ENCODE peak calls at places on chromosomes 13 and 19, in four cellular contexts. G is left ventricle myocardium inferior, F is cardiac muscle cell, E is fibroblast of the conjunctiva. R is an unnamed sample.

GRCh38 chr19:41401483-41401882 is 3.9 kb downstream of the BCKDHA start:
- DNase-seq in F (no peak), E (no peak), G (no peak), R (no peak)

GRCh38 chr19:51096473-51097165 is 11.6 kb downstream of the CTU1 start:
- DNase-seq in G (no peak), F (no peak), E (no peak), R (no peak)

GRCh38 chr19:3284759-3285646 is 60.5 kb downstream of the CELF5 start:
- DNase-seq in G (peak; percentile 21), E (no peak), F (peak; percentile 100), R (peak; percentile 62)

GRCh38 chr13:33735276-33735675 is 82.7 kb upstream of the RFC3 start:
- DNase-seq in G (no peak), E (no peak), F (no peak), R (no peak)

GRCh38 chr13:34179481-34179880 is 361.5 kb downstream of the RFC3 start:
- DNase-seq in F (peak; percentile 9), G (no peak), E (no peak), R (no peak)

GRCh38 chr19:34274827-34275625 is 20.7 kb downstream of the GARRE1 start:
- DNase-seq in E (peak; percentile 32), G (no peak), F (no peak), R (no peak)

GRCh38 chr19:42140125-42140754 is 8.0 kb upstream of the POU2F2 start:
- DNase-seq in G (peak; percentile 61), E (no peak), F (peak; percentile 91), R (peak; percentile 41)

GRCh38 chr19:45526143-45526542 is 18.9 kb downstream of the VASP start:
- DNase-seq in E (no peak), F (peak; percentile 86), G (peak; percentile 61), R (peak; percentile 71)

GRCh38 chr19:14322889-14323463 is 58.3 kb upstream of the ADGRE5 start:
- DNase-seq in G (no peak), F (no peak), E (no peak), R (no peak)

GRCh38 chr13:40377783-40378182 is 288.7 kb downstream of the FOXO1 start:
- DNase-seq in F (no peak), G (no peak), E (no peak), R (no peak)

GRCh38 chr19:58346961-58347929 is 6.0 kb downstream of the A1BG start:
- DNase-seq in F (peak; percentile 91), G (peak; percentile 60), E (peak; percentile 49), R (peak; percentile 73)

GRCh38 chr13:101941095-101941777 is 460.6 kb downstream of the FGF14 start:
- DNase-seq in F (peak; percentile 2), G (no peak), E (no peak), R (no peak)

GRCh38 chr19:16233836-16234551 is 36.3 kb downstream of the AP1M1 start:
- DNase-seq in G (no peak), F (no peak), E (no peak), R (no peak)

GRCh38 chr19:27966390-27966816 is 1246.5 kb downstream of the UQCRFS1 start:
- DNase-seq in F (no peak), G (no peak), E (no peak), R (no peak)

GRCh38 chr13:35785563-35786327 is 309.3 kb upstream of the MAB21L1 start:
- DNase-seq in F (no peak), E (no peak), G (no peak), R (no peak)

GRCh38 chr13:48333976-48334375 is 30.4 kb downstream of the RB1 start:
- DNase-seq in F (no peak), G (no peak), E (no peak), R (no peak)

GRCh38 chr19:10583021-10583776 is 3.9 kb downstream of the AP1M2 start:
- DNase-seq in G (no peak), F (no peak), E (no peak), R (no peak)

GRCh38 chr13:96662036-96662435 is 332.2 kb downstream of the OXGR1 start:
- DNase-seq in G (no peak), E (no peak), F (no peak), R (no peak)

GRCh38 chr13:45280751-45281634 is 60.0 kb downstream of the TPT1 start:
- DNase-seq in G (peak; percentile 59), E (peak; percentile 51), F (peak; percentile 65), R (peak; percentile 45)

GRCh38 chr19:46856062-46857022 is 4.5 kb upstream of the ARHGAP35 start:
- DNase-seq in E (peak; percentile 96), G (peak; percentile 97), F (peak; percentile 96), R (peak; percentile 99)

GRCh38 chr19:51713319-51714285 is 10.2 kb downstream of the HAS1 start:
- DNase-seq in G (no peak), E (no peak), F (no peak), R (no peak)

GRCh38 chr13:93762703-93763102 is 536.1 kb downstream of the GPC6 start:
- DNase-seq in E (no peak), G (no peak), F (no peak), R (no peak)

GRCh38 chr19:50568321-50569022 is at the start of gene LRRC4B:
- DNase-seq in E (no peak), F (peak; percentile 66), G (no peak), R (no peak)

GRCh38 chr13:50277127-50277526 is 261.9 kb downstream of the KCNRG start:
- DNase-seq in F (no peak), E (no peak), G (no peak), R (no peak)

GRCh38 chr19:45769821-45770191 is 754 bp upstream of the SIX5 start:
- DNase-seq in E (no peak), G (no peak), F (no peak), R (no peak)

GRCh38 chr13:29513981-29514719 is 81.3 kb downstream of the SLC7A1 start:
- DNase-seq in F (peak; percentile 31), E (no peak), G (no peak), R (no peak)

GRCh38 chr13:38386421-38386820 is 36.8 kb downstream of the UFM1 start:
- DNase-seq in G (no peak), E (no peak), F (no peak), R (no peak)

GRCh38 chr13:40781717-40782116 is 7.7 kb upstream of the SLC25A15 start:
- DNase-seq in E (no peak), F (no peak), G (no peak), R (no peak)

R was measured in psoas muscle.